ENCODE peak calls at places on chromosomes 16 and 17, in six cellular contexts. Y, T, P, M, J and H are unnamed samples.

GRCh38 chr17:65131946-65132345 is 5.2 kb upstream of the RGS9 start:
- DNase-seq in Y (no peak), T (no peak), P (no peak), M (peak), J (no peak), H (no peak)

GRCh38 chr17:62109378-62109902 is 44.4 kb upstream of the MED13 start:
- DNase-seq in Y (peak), T (peak), P (no peak), M (peak), J (peak), H (peak)

GRCh38 chr17:70080541-70081347 is 5.7 kb downstream of the KCNJ16 start:
- DNase-seq in Y (no peak), T (no peak), P (no peak), M (peak), J (no peak), H (no peak)

GRCh38 chr17:57935833-57936807 is 19.1 kb downstream of the CUEDC1 start:
- DNase-seq in Y (no peak), T (no peak), P (no peak), M (peak), J (no peak), H (no peak)

GRCh38 chr16:76816475-76816874 is 374.5 kb upstream of the MON1B start:
- DNase-seq in Y (no peak), T (no peak), P (no peak), M (no peak), J (no peak), H (no peak)

GRCh38 chr17:72766761-72767356 is 325.6 kb downstream of the SLC39A11 start:
- DNase-seq in Y (no peak), T (no peak), P (no peak), M (no peak), J (no peak), H (no peak)

GRCh38 chr17:46771601-46772012 is 46.9 kb downstream of the WNT3 start:
- DNase-seq in Y (no peak), T (peak), P (no peak), M (no peak), J (no peak), H (no peak)

GRCh38 chr17:48545022-48545376 is at the start of gene HOXB2:
- DNase-seq in Y (no peak), T (peak), P (no peak), M (no peak), J (no peak), H (no peak)

GRCh38 chr16:28986492-28986891 is 1.6 kb downstream of the LAT start:
- DNase-seq in Y (no peak), T (no peak), P (no peak), M (no peak), J (no peak), H (no peak)

GRCh38 chr16:67652578-67653130 is 7.4 kb downstream of the ACD start:
- DNase-seq in Y (no peak), T (no peak), P (no peak), M (no peak), J (no peak), H (no peak)

GRCh38 chr16:89167425-89167941 is 4.1 kb upstream of the CDH15 start:
- DNase-seq in Y (peak), T (peak), P (peak), M (peak), J (peak), H (no peak)

GRCh38 chr16:76535-77272 is 1.3 kb upstream of the MPG start:
- DNase-seq in Y (no peak), T (no peak), P (no peak), M (peak), J (no peak), H (peak)

GRCh38 chr17:77585142-77585860 is 373.2 kb upstream of the TNRC6C start:
- DNase-seq in Y (no peak), T (no peak), P (no peak), M (no peak), J (no peak), H (no peak)

GRCh38 chr16:73000020-73000906 is 47.7 kb downstream of the ZFHX3 start:
- DNase-seq in Y (no peak), T (no peak), P (no peak), M (peak), J (no peak), H (no peak)

GRCh38 chr17:32757963-32758362 is 119.0 kb downstream of the MYO1D start:
- DNase-seq in Y (no peak), T (no peak), P (no peak), M (no peak), J (no peak), H (no peak)

GRCh38 chr16:48592839-48593429 is 17.0 kb downstream of the N4BP1 start:
- DNase-seq in Y (no peak), T (no peak), P (no peak), M (no peak), J (no peak), H (no peak)

GRCh38 chr17:21286066-21286770 is 1.7 kb downstream of the MAP2K3 start:
- DNase-seq in Y (peak), T (no peak), P (no peak), M (peak), J (no peak), H (no peak)

GRCh38 chr16:86494565-86495356 is 15.6 kb upstream of the FOXF1 start:
- DNase-seq in Y (peak), T (peak), P (no peak), M (no peak), J (no peak), H (no peak)

GRCh38 chr16:78249056-78249455 is 149.6 kb downstream of the WWOX start:
- DNase-seq in Y (no peak), T (peak), P (no peak), M (no peak), J (no peak), H (no peak)

GRCh38 chr17:8350339-8350738 is 10.7 kb downstream of the ODF4 start:
- DNase-seq in Y (no peak), T (no peak), P (no peak), M (no peak), J (no peak), H (no peak)

GRCh38 chr16:640614-641013 is 1.0 kb upstream of the MCRIP2 start:
- DNase-seq in Y (no peak), T (no peak), P (no peak), M (no peak), J (no peak), H (no peak)

GRCh38 chr17:71656987-71657858 is 463.6 kb upstream of the SOX9 start:
- DNase-seq in Y (no peak), T (no peak), P (no peak), M (no peak), J (no peak), H (no peak)

GRCh38 chr17:79053251-79053925 is 21.2 kb upstream of the ENGASE start:
- DNase-seq in Y (peak), T (no peak), P (no peak), M (peak), J (no peak), H (no peak)

GRCh38 chr16:56423584-56424403 is 1.6 kb downstream of the AMFR start:
- DNase-seq in Y (no peak), T (no peak), P (no peak), M (no peak), J (no peak), H (no peak)

GRCh38 chr17:14301761-14302401 is 1.0 kb downstream of the HS3ST3B1 start:
- DNase-seq in Y (peak), T (peak), P (no peak), M (peak), J (peak), H (no peak)

GRCh38 chr16:24906901-24907300 is 61.1 kb downstream of the SLC5A11 start:
- DNase-seq in Y (peak), T (no peak), P (no peak), M (no peak), J (no peak), H (no peak)

GRCh38 chr16:17831330-17831729 is 360.6 kb upstream of the XYLT1 start:
- DNase-seq in Y (no peak), T (no peak), P (no peak), M (no peak), J (no peak), H (no peak)

GRCh38 chr16:71635632-71636031 is 9.6 kb downstream of the MARVELD3 start:
- DNase-seq in Y (no peak), T (no peak), P (no peak), M (no peak), J (no peak), H (no peak)

GRCh38 chr16:31467151-31467550 is 4.8 kb upstream of the TGFB1I1 start:
- DNase-seq in Y (peak), T (no peak), P (no peak), M (no peak), J (no peak), H (no peak)

GRCh38 chr16:4315185-4316102 is at the start of gene GLIS2:
- DNase-seq in Y (peak), T (peak), P (no peak), M (peak), J (no peak), H (no peak)